ENCODE peak calls at places on chromosomes 11 and 22, in nine cellular contexts. G, C, I, Y, F, D, U, A and B are unnamed samples.

GRCh38 chr11:20497124-20497792 is 102.2 kb upstream of the SLC6A5 start:
- DNase-seq in G (no peak), C (no peak), I (no peak), Y (no peak), F (no peak), D (no peak), U (no peak), A (no peak), B (no peak)

GRCh38 chr11:71252782-71253730 is 679 bp upstream of the SHANK2 start:
- DNase-seq in G (no peak), C (no peak), I (no peak), Y (no peak), F (no peak), D (peak), U (no peak), A (no peak), B (no peak)

GRCh38 chr11:96218013-96218412 is 125.0 kb downstream of the MAML2 start:
- DNase-seq in G (no peak), C (no peak), I (no peak), Y (no peak), F (no peak), D (no peak), U (no peak), A (no peak), B (no peak)

GRCh38 chr11:104728927-104729326 is 169.3 kb downstream of the CASP12 start:
- DNase-seq in G (no peak), C (no peak), I (no peak), Y (no peak), F (no peak), D (no peak), U (no peak), A (no peak), B (no peak)

GRCh38 chr22:24445481-24446290 is 18.3 kb downstream of the ADORA2A start:
- DNase-seq in G (no peak), C (no peak), I (no peak), Y (no peak), F (no peak), D (no peak), U (no peak), A (no peak), B (no peak)

GRCh38 chr11:64138413-64138812 is 27.5 kb downstream of the MACROD1 start:
- DNase-seq in G (no peak), C (no peak), I (no peak), Y (no peak), F (no peak), D (no peak), U (no peak), A (no peak), B (no peak)

GRCh38 chr11:108239076-108239475 is 16.2 kb downstream of the ATM start:
- DNase-seq in G (no peak), C (no peak), I (peak), Y (no peak), F (no peak), D (no peak), U (no peak), A (no peak), B (no peak)

GRCh38 chr11:105027671-105028070 is 4.7 kb upstream of the CASP5 start:
- DNase-seq in G (no peak), C (no peak), I (no peak), Y (no peak), F (no peak), D (no peak), U (no peak), A (no peak), B (no peak)

GRCh38 chr11:8661036-8661435 is 21.4 kb downstream of the TRIM66 start:
- DNase-seq in G (no peak), C (no peak), I (no peak), Y (no peak), F (no peak), D (no peak), U (no peak), A (no peak), B (no peak)

GRCh38 chr22:44383071-44383575 is 70.4 kb upstream of the SHISAL1 start:
- DNase-seq in G (no peak), C (no peak), I (no peak), Y (no peak), F (no peak), D (no peak), U (no peak), A (no peak), B (no peak)

GRCh38 chr22:37032535-37033460 is 13.3 kb downstream of the MPST start:
- DNase-seq in G (no peak), C (no peak), I (no peak), Y (peak), F (no peak), D (peak), U (peak), A (no peak), B (no peak)

GRCh38 chr22:49400136-49400865 is 427.4 kb downstream of the BRD1 start:
- DNase-seq in G (no peak), C (no peak), I (no peak), Y (no peak), F (no peak), D (no peak), U (no peak), A (no peak), B (no peak)

GRCh38 chr11:43806976-43807375 is 73.7 kb upstream of the ALKBH3 start:
- DNase-seq in G (no peak), C (no peak), I (no peak), Y (no peak), F (no peak), D (no peak), U (no peak), A (no peak), B (no peak)

GRCh38 chr22:47837703-47838102 is 1075.3 kb downstream of the TBC1D22A start:
- DNase-seq in G (no peak), C (no peak), I (no peak), Y (no peak), F (no peak), D (peak), U (no peak), A (no peak), B (peak)

GRCh38 chr11:69199583-69200295 is 44.0 kb downstream of the SMIM38 start:
- DNase-seq in G (no peak), C (no peak), I (no peak), Y (no peak), F (no peak), D (no peak), U (no peak), A (no peak), B (no peak)

GRCh38 chr11:130850185-130850944 is 65.9 kb downstream of the SNX19 start:
- DNase-seq in G (no peak), C (no peak), I (no peak), Y (no peak), F (no peak), D (no peak), U (no peak), A (no peak), B (no peak)

GRCh38 chr11:830295-831131 is 2.2 kb upstream of the CD151 start:
- DNase-seq in G (no peak), C (peak), I (no peak), Y (peak), F (peak), D (no peak), U (peak), A (no peak), B (no peak)

GRCh38 chr11:117180661-117181585 is 2.4 kb downstream of the SIDT2 start:
- DNase-seq in G (no peak), C (peak), I (peak), Y (peak), F (peak), D (peak), U (peak), A (no peak), B (no peak)

GRCh38 chr11:85595285-85595884 is 31.8 kb downstream of the DLG2 start:
- DNase-seq in G (peak), C (no peak), I (peak), Y (peak), F (no peak), D (peak), U (no peak), A (no peak), B (peak)

GRCh38 chr11:114173836-114174235 is 114.3 kb downstream of the ZBTB16 start:
- DNase-seq in G (no peak), C (no peak), I (no peak), Y (no peak), F (no peak), D (no peak), U (no peak), A (no peak), B (no peak)

GRCh38 chr11:71305451-71306125 is 53.2 kb upstream of the SHANK2 start:
- DNase-seq in G (no peak), C (no peak), I (no peak), Y (no peak), F (no peak), D (no peak), U (peak), A (no peak), B (no peak)

GRCh38 chr11:16977136-16978020 is 36.8 kb downstream of the PLEKHA7 start:
- DNase-seq in G (no peak), C (no peak), I (no peak), Y (no peak), F (no peak), D (no peak), U (no peak), A (no peak), B (no peak)

GRCh38 chr11:2387266-2387982 is 10.3 kb downstream of the CD81 start:
- DNase-seq in G (no peak), C (no peak), I (peak), Y (no peak), F (no peak), D (no peak), U (no peak), A (no peak), B (no peak)

GRCh38 chr11:32002311-32002710 is 88.6 kb upstream of the RCN1 start:
- DNase-seq in G (no peak), C (no peak), I (no peak), Y (peak), F (no peak), D (no peak), U (no peak), A (no peak), B (no peak)

GRCh38 chr22:42066133-42066761 is 4.4 kb downstream of the NAGA start:
- DNase-seq in G (no peak), C (no peak), I (no peak), Y (no peak), F (no peak), D (no peak), U (no peak), A (no peak), B (no peak)

GRCh38 chr11:125072210-125072960 is 9.3 kb downstream of the SLC37A2 start:
- DNase-seq in G (no peak), C (no peak), I (no peak), Y (no peak), F (no peak), D (no peak), U (peak), A (no peak), B (no peak)

GRCh38 chr11:993141-993540 is 43.4 kb downstream of the MUC6 start:
- DNase-seq in G (no peak), C (no peak), I (no peak), Y (no peak), F (no peak), D (no peak), U (no peak), A (no peak), B (no peak)

GRCh38 chr11:77088236-77089003 is 14.2 kb upstream of the OMP start:
- DNase-seq in G (no peak), C (no peak), I (no peak), Y (no peak), F (no peak), D (no peak), U (peak), A (no peak), B (no peak)

GRCh38 chr22:33969052-33969451 is 48.8 kb upstream of the LARGE1 start:
- DNase-seq in G (no peak), C (no peak), I (no peak), Y (no peak), F (no peak), D (no peak), U (no peak), A (no peak), B (no peak)

GRCh38 chr11:1943576-1943975 is 3.6 kb upstream of the MRPL23 start:
- DNase-seq in G (no peak), C (no peak), I (no peak), Y (no peak), F (no peak), D (no peak), U (no peak), A (no peak), B (no peak)

GRCh38 chr11:82995276-82995675 is 76.4 kb downstream of the RAB30 start:
- DNase-seq in G (no peak), C (no peak), I (no peak), Y (no peak), F (no peak), D (no peak), U (no peak), A (no peak), B (no peak)

GRCh38 chr11:43404406-43404805 is 45.7 kb downstream of the TTC17 start:
- DNase-seq in G (no peak), C (no peak), I (no peak), Y (no peak), F (no peak), D (no peak), U (no peak), A (no peak), B (no peak)

GRCh38 chr11:106917973-106918372 is 100.3 kb downstream of the GUCY1A2 start:
- DNase-seq in G (peak), C (no peak), I (no peak), Y (peak), F (no peak), D (peak), U (no peak), A (no peak), B (no peak)

GRCh38 chr11:72899238-72899637 is 85.0 kb downstream of the ATG16L2 start:
- DNase-seq in G (no peak), C (no peak), I (no peak), Y (no peak), F (no peak), D (no peak), U (no peak), A (no peak), B (no peak)

GRCh38 chr22:22520667-22521602 is 865 bp upstream of the ZNF280A start:
- DNase-seq in G (no peak), C (no peak), I (no peak), Y (no peak), F (no peak), D (no peak), U (no peak), A (no peak), B (no peak)

GRCh38 chr11:14288189-14288935 is 70.6 kb downstream of the RRAS2 start:
- DNase-seq in G (no peak), C (no peak), I (no peak), Y (peak), F (no peak), D (no peak), U (no peak), A (no peak), B (no peak)

GRCh38 chr11:64859542-64860414 is 15.3 kb upstream of the CDC42BPG start:
- DNase-seq in G (no peak), C (peak), I (peak), Y (no peak), F (no peak), D (no peak), U (no peak), A (no peak), B (no peak)